ENCODE peak calls at places on chromosomes 4 and X, in six cellular contexts. W, M, V, J, B and I are unnamed samples.

GRCh38 chr4:15847746-15848145 is 69.6 kb downstream of the CD38 start:
- DNase-seq in W (no peak), M (peak; percentile 57), V (no peak), J (no peak), B (no peak), I (peak; percentile 54)

GRCh38 chr4:65845169-65845568 is 174.9 kb upstream of the EPHA5 start:
- DNase-seq in W (no peak), M (no peak), V (no peak), J (no peak), B (no peak), I (no peak)

GRCh38 chr4:3649491-3649890 is 116.7 kb upstream of the ADRA2C start:
- DNase-seq in W (no peak), M (no peak), V (no peak), J (no peak), B (no peak), I (no peak)

GRCh38 chr4:3836802-3837601 is 70.8 kb downstream of the ADRA2C start:
- DNase-seq in W (no peak), M (no peak), V (no peak), J (no peak), B (peak; percentile 73), I (no peak)

GRCh38 chr4:21134994-21135393 is 434.7 kb downstream of the PACRGL start:
- DNase-seq in W (no peak), M (no peak), V (peak; percentile 11), J (no peak), B (no peak), I (no peak)

GRCh38 chr4:6265546-6265945 is 4.1 kb upstream of the WFS1 start:
- DNase-seq in W (no peak), M (no peak), V (no peak), J (no peak), B (no peak), I (no peak)

GRCh38 chr4:90112715-90113114 is 14.5 kb upstream of the CCSER1 start:
- DNase-seq in W (no peak), M (no peak), V (no peak), J (no peak), B (no peak), I (no peak)

GRCh38 chr4:119039779-119040178 is 95.9 kb upstream of the MYOZ2 start:
- DNase-seq in W (no peak), M (no peak), V (no peak), J (no peak), B (peak; percentile 72), I (no peak)

GRCh38 chr4:37970702-37971101 is 10.5 kb downstream of the PTTG2 start:
- DNase-seq in W (peak; percentile 70), M (peak; percentile 51), V (peak; percentile 19), J (peak; percentile 70), B (peak; percentile 60), I (peak; percentile 38)

GRCh38 chr4:152000518-152000917 is 239.7 kb upstream of the GATB start:
- DNase-seq in W (no peak), M (no peak), V (no peak), J (no peak), B (no peak), I (no peak)

GRCh38 chrX:9897761-9898161 is 69.4 kb upstream of the CLDN34 start:
- DNase-seq in W (no peak), M (no peak), V (no peak), J (no peak), B (no peak), I (no peak)

GRCh38 chrX:129932792-129933321 is 26.9 kb downstream of the UTP14A start:
- DNase-seq in W (no peak), M (no peak), V (no peak), J (peak; percentile 4), B (peak; percentile 35), I (no peak)

GRCh38 chrX:66012094-66012534 is 27.8 kb downstream of the VSIG4 start:
- DNase-seq in W (no peak), M (no peak), V (no peak), J (no peak), B (no peak), I (no peak)

GRCh38 chrX:115226929-115227328 is 7.0 kb downstream of the LRCH2 start:
- DNase-seq in W (no peak), M (no peak), V (no peak), J (no peak), B (peak; percentile 61), I (no peak)

GRCh38 chrX:46770817-46771163 is 11.9 kb upstream of the SLC9A7 start:
- DNase-seq in W (no peak), M (no peak), V (peak; percentile 65), J (no peak), B (no peak), I (no peak)

GRCh38 chr4:139912423-139912822 is 241.6 kb downstream of the MAML3 start:
- DNase-seq in W (no peak), M (no peak), V (no peak), J (no peak), B (no peak), I (no peak)

GRCh38 chr4:80145739-80146138 is 51.6 kb upstream of the PRDM8 start:
- DNase-seq in W (no peak), M (no peak), V (no peak), J (no peak), B (no peak), I (no peak)

GRCh38 chrX:72430405-72430968 is 124.8 kb upstream of the CITED1 start:
- DNase-seq in W (no peak), M (no peak), V (no peak), J (no peak), B (no peak), I (no peak)

GRCh38 chr4:186266699-186267467 is 894 bp downstream of the F11 start:
- DNase-seq in W (peak; percentile 70), M (no peak), V (no peak), J (no peak), B (peak; percentile 66), I (no peak)

GRCh38 chr4:1813915-1814314 is 20.8 kb downstream of the FGFR3 start:
- DNase-seq in W (no peak), M (no peak), V (no peak), J (no peak), B (no peak), I (no peak)

GRCh38 chrX:110418857-110419249 is 60.2 kb downstream of the RTL9 start:
- DNase-seq in W (no peak), M (no peak), V (no peak), J (no peak), B (no peak), I (no peak)